ENCODE peak calls at places on chromosomes 12 and 14, in six cellular contexts. X is adrenal gland, L is aorta, U is fibroblast of lung, Q is OCI-LY7, T is upper lobe of left lung. Y is an unnamed sample. For H3K4me1, the result is how much of the 10 kb centered on the place peaks cover.

GRCh38 chr12:98893601-98894411 is 248.7 kb downstream of the APAF1 start:
- DNase-seq in X (no peak), L (no peak), U (no peak), Q (no peak), T (no peak), Y (peak)

GRCh38 chr12:50924439-50925341 is 27.7 kb upstream of the HIGD1C start:
- DNase-seq in X (peak), L (peak), U (peak), Q (peak), T (no peak), Y (peak)

GRCh38 chr12:71407732-71408131 is 31.9 kb upstream of the LGR5 start:
- DNase-seq in X (no peak), L (no peak), U (no peak), Q (no peak), T (no peak), Y (no peak)

GRCh38 chr12:106071686-106072085 is 67.1 kb downstream of the NUAK1 start:
- DNase-seq in X (no peak), L (no peak), U (no peak), Q (no peak), T (no peak), Y (no peak)

GRCh38 chr12:19131020-19131431 is 1.5 kb downstream of the PLEKHA5 start:
- DNase-seq in X (peak), L (no peak), U (peak), Q (no peak), T (no peak), Y (peak)

GRCh38 chr14:93346926-93347721 is at the start of gene COX8C:
- DNase-seq in X (no peak), L (no peak), U (no peak), Q (no peak), T (peak), Y (no peak)

GRCh38 chr12:80196419-80196818 is 97.1 kb downstream of the OTOGL start:
- DNase-seq in X (no peak), L (no peak), U (no peak), Q (no peak), T (no peak), Y (no peak)

GRCh38 chr12:17975763-17976162 is 114.2 kb downstream of the RERGL start:
- DNase-seq in X (no peak), L (no peak), U (no peak), Q (no peak), T (no peak), Y (no peak)

GRCh38 chr14:76941544-76942287 is 86.8 kb downstream of the IRF2BPL start:
- DNase-seq in X (no peak), L (no peak), U (no peak), Q (no peak), T (no peak), Y (no peak)

GRCh38 chr14:71437870-71438269 is 494.4 kb upstream of the RGS6 start:
- DNase-seq in X (no peak), L (no peak), U (no peak), Q (no peak), T (no peak), Y (no peak)

GRCh38 chr12:128857173-128857770 is 4.0 kb downstream of the GLT1D1 start:
- DNase-seq in X (peak), L (no peak), U (no peak), Q (no peak), T (no peak), Y (no peak)

GRCh38 chr14:64045091-64045490 is 192.3 kb downstream of the SYNE2 start:
- DNase-seq in X (no peak), L (no peak), U (no peak), Q (no peak), T (no peak), Y (no peak)

GRCh38 chr12:68137278-68137930 is 22.1 kb downstream of the IFNG start:
- DNase-seq in X (no peak), L (no peak), U (no peak), Q (no peak), T (no peak), Y (no peak)

GRCh38 chr12:7905071-7905470 is 30.9 kb downstream of the SLC2A3 start:
- DNase-seq in X (no peak), L (no peak), U (peak), Q (no peak), T (no peak), Y (no peak)

GRCh38 chr12:31008241-31008711 is 65.4 kb upstream of the DDX11 start:
- DNase-seq in X (no peak), L (no peak), U (no peak), Q (no peak), T (no peak), Y (no peak)

GRCh38 chr14:32611752-32612151 is 282.7 kb downstream of the AKAP6 start:
- DNase-seq in X (no peak), L (no peak), U (peak), Q (no peak), T (no peak), Y (no peak)

GRCh38 chr12:66426696-66427095 is 124.4 kb downstream of the HELB start:
- DNase-seq in X (no peak), L (no peak), U (no peak), Q (no peak), T (no peak), Y (no peak)

GRCh38 chr12:131058700-131059099 is 105.0 kb downstream of the ADGRD1 start:
- DNase-seq in X (no peak), L (no peak), U (no peak), Q (no peak), T (no peak), Y (no peak)

GRCh38 chr12:54294152-54294913 is 6.5 kb downstream of the NFE2 start:
- DNase-seq in X (peak), L (peak), U (no peak), Q (peak), T (no peak), Y (peak)

GRCh38 chr12:115451785-115452736 is 768.1 kb upstream of the TBX3 start:
- DNase-seq in X (peak), L (no peak), U (peak), Q (no peak), T (peak), Y (peak)

GRCh38 chr12:31021809-31022492 is 51.7 kb upstream of the DDX11 start:
- DNase-seq in X (no peak), L (no peak), U (peak), Q (no peak), T (no peak), Y (no peak)

GRCh38 chr12:127628655-127629054 is 638.3 kb upstream of the TMEM132C start:
- DNase-seq in X (no peak), L (no peak), U (peak), Q (no peak), T (no peak), Y (no peak)

GRCh38 chr12:20089077-20089476 is 279.3 kb upstream of the PDE3A start:
- DNase-seq in X (no peak), L (no peak), U (no peak), Q (no peak), T (no peak), Y (no peak)

GRCh38 chr14:36807727-36808126 is 146.1 kb downstream of the PAX9 start:
- DNase-seq in X (no peak), L (no peak), U (no peak), Q (no peak), T (no peak), Y (peak)

GRCh38 chr12:18387706-18388105 is 126.4 kb downstream of the PIK3C2G start:
- DNase-seq in X (no peak), L (no peak), U (peak), Q (no peak), T (no peak), Y (no peak)

GRCh38 chr12:94173660-94174265 is 25.4 kb downstream of the PLXNC1 start:
- DNase-seq in X (no peak), L (no peak), U (no peak), Q (peak), T (no peak), Y (no peak)
- H3K4me1 ChIP-seq in X (under half), L (under half), U (under half), Q (under half), T (under half), Y (under half)

GRCh38 chr14:68266998-68267397 is 447.4 kb downstream of the RAD51B start:
- DNase-seq in X (no peak), L (no peak), U (no peak), Q (peak), T (no peak), Y (no peak)
- H3K4me1 ChIP-seq in X (under half), L (under half), U (under half), Q (half or more), T (under half), Y (under half)

GRCh38 chr12:27285395-27285794 is 41.3 kb downstream of the STK38L start:
- DNase-seq in X (no peak), L (no peak), U (peak), Q (no peak), T (no peak), Y (peak)
- H3K4me1 ChIP-seq in X (under half), L (under half), U (under half), Q (under half), T (under half), Y (under half)

GRCh38 chr14:105089746-105090492 is 24.7 kb upstream of the GPR132 start:
- DNase-seq in X (no peak), L (peak), U (no peak), Q (no peak), T (no peak), Y (no peak)

GRCh38 chr14:105087308-105087962 is 22.2 kb upstream of the GPR132 start:
- DNase-seq in X (peak), L (peak), U (peak), Q (no peak), T (peak), Y (peak)

GRCh38 chr14:105088812-105089745 is 23.8 kb upstream of the GPR132 start:
- DNase-seq in X (no peak), L (peak), U (peak), Q (no peak), T (no peak), Y (no peak)

GRCh38 chr14:105086833-105087307 is 21.6 kb upstream of the GPR132 start:
- DNase-seq in X (peak), L (peak), U (peak), Q (peak), T (peak), Y (peak)

GRCh38 chr14:105087963-105088811 is 23.0 kb upstream of the GPR132 start:
- DNase-seq in X (peak), L (peak), U (peak), Q (no peak), T (peak), Y (peak)
- H3K4me1 ChIP-seq in X (under half), L (under half), U (under half), Q (under half), T (half or more), Y (under half)

GRCh38 chr12:4001031-4001430 is 127.8 kb upstream of the PARP11 start:
- DNase-seq in X (no peak), L (no peak), U (no peak), Q (no peak), T (no peak), Y (no peak)

GRCh38 chr12:3996322-3996721 is 123.1 kb upstream of the PARP11 start:
- DNase-seq in X (no peak), L (no peak), U (no peak), Q (no peak), T (no peak), Y (no peak)

GRCh38 chr12:3999904-4000303 is 126.7 kb upstream of the PARP11 start:
- DNase-seq in X (no peak), L (no peak), U (no peak), Q (no peak), T (no peak), Y (no peak)

GRCh38 chr12:3998968-3999792 is 126.0 kb upstream of the PARP11 start:
- DNase-seq in X (no peak), L (no peak), U (no peak), Q (no peak), T (no peak), Y (no peak)

DNA sequence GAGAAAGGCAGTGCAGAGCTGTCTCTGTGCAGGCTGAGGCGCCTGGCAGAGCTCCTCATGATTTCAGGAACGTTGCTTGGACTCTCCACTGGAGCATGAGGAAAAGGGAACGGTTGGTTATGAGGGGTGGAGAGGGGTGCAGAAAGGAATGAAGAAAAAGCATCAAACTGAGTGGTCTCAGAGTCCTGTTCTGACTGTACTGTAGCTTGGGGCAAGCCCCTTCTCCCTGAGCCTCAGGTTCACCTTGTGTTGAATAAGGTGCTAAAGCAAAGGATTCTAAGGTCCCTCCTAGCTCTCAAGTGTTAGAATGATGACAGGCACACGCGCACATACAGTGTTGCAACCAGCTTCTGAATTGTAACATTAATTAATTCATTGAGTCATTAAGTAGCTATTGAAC is 125.2 kb upstream of the PARP11 start:
- DNase-seq in X (no peak), L (no peak), U (no peak), Q (no peak), T (no peak), Y (no peak)
- H3K4me1 ChIP-seq in X (under half), L (under half), U (under half), Q (under half), T (under half), Y (under half)

GRCh38 chr12:2270846-2271245 is 218.1 kb downstream of the CACNA1C start:
- DNase-seq in X (no peak), L (no peak), U (no peak), Q (no peak), T (no peak), Y (no peak)

GRCh38 chr12:2265461-2266167 is 212.8 kb downstream of the CACNA1C start:
- DNase-seq in X (no peak), L (no peak), U (peak), Q (no peak), T (no peak), Y (no peak)

GRCh38 chr12:2266666-2267623 is 214.2 kb downstream of the CACNA1C start:
- DNase-seq in X (no peak), L (no peak), U (no peak), Q (no peak), T (no peak), Y (no peak)

GRCh38 chr12:2267624-2268477 is 215.1 kb downstream of the CACNA1C start:
- DNase-seq in X (no peak), L (peak), U (peak), Q (no peak), T (no peak), Y (peak)

DNA sequence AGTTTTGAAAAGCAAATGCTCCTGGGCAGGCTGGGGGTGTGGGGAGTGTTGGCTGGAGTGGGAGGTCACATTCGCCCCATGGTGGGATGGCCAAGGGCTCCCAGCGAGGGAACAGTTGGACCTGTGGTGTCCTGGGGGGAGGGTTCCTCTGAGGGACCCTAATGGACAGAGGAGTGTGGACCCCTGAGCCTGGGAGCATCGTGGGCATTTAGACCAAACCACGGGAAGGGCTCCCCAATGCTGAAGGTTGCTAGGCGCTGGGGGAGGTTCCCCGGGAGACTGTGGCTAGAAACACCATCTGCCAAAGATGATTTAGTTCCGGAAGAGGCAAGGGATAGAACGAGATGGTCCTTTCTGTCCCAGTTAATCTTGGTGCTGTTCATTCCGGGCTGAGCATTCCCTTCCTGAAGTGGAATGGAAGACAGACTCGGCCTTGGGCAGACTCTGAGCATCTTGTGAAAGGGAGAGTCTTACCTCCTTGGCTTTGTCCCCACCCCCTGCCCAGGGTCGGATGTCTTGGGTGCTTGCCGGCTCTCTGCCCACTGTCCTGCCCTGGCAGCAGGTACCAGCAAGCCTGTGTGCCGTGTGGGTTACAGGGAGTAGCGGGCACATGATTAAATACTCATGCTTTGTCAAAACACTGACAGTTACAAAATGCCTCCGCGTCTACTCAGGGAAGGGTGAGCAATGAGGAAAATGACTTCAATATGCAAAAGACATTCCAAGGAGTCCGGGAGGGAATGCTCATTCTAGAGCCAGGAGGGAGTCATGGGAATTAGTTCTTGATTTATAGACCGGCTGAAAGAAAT is 215.9 kb downstream of the CACNA1C start:
- DNase-seq in X (no peak), L (peak), U (peak), Q (no peak), T (no peak), Y (no peak)
- H3K4me1 ChIP-seq in X (under half), L (under half), U (half or more), Q (under half), T (under half), Y (under half)

DNA sequence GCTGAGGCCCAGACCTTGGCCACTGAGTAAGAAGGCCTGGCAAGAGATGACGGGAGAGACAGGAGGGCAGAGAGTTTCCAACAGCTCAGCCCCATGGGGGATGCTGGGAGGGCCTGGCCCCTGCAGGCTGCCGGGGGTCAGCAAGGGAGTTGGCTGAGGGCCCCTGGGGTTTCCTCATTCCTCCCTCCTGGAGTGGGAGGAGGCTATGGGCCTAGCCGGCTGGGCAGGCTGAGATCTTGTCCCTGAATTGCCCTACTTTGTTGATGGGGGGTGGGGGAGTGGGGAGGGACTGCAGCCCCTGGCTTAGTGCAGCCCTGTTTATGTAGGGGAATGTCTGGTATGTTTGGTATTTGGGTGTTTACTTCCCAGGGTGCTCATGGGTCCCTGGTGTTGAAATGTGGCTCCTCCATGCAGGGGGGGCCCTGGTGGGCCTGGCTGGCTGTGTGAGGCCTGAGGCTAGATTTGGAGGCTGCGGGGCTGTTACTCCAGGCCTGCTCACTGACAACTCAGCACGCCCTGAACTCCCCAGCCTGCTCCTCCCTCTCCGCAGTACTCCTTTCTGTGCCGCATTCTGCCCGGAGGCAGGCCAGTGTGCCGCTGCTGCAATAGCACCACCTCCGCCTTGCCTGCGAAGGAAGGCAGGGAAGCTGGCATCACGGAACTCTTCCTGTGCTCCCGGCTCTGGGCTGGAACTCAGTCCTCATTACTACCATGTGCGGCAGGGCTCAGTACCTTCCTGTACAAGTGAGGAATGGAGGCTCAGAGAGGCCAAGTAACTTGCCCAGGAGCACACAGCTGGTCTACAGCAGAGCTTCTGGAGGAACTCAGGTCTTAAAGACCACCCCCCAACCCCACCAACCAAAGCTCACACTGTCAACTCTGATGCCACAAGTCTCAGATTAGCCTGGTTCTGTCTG is 25.3 kb downstream of the JDP2 start:
- DNase-seq in X (peak), L (peak), U (peak), Q (no peak), T (peak), Y (peak)
- H3K4me1 ChIP-seq in X (half or more), L (under half), U (under half), Q (half or more), T (half or more), Y (under half)

Y was measured in neural progenitor cell.